ENCODE peak calls at places on chromosomes 13 and 19, in eight cellular contexts. D is transverse colon, X is lower lobe of right lung, N is tibial nerve, C is Caco-2, G is foreskin fibroblast, Y is breast epithelium, I is fibroblast of pulmonary artery. A is an unnamed sample.

GRCh38 chr13:113427562-113428468 is 25.5 kb downstream of the ADPRHL1 start:
- DNase-seq in Y (no peak), I (no peak), D (no peak), X (no peak), C (no peak), G (no peak), N (no peak), A (no peak)

GRCh38 chr13:95677564-95678386 is 836 bp downstream of the DNAJC3 start:
- DNase-seq in Y (no peak), D (peak), G (peak), N (no peak), X (no peak), C (no peak), I (peak), A (peak)

GRCh38 chr19:12936582-12936981 is 1.8 kb upstream of the CALR start:
- DNase-seq in Y (no peak), I (no peak), X (no peak), G (no peak), N (no peak), C (no peak), D (no peak), A (no peak)

GRCh38 chr13:92187378-92187989 is 789.1 kb downstream of the GPC5 start:
- DNase-seq in N (no peak), I (peak), G (peak), Y (no peak), X (no peak), D (no peak), C (no peak), A (no peak)

GRCh38 chr19:45640849-45641273 is 1.7 kb upstream of the EML2 start:
- DNase-seq in Y (no peak), I (no peak), D (peak), G (no peak), X (peak), C (no peak), N (no peak), A (no peak)

GRCh38 chr13:46899801-46900200 is 2.9 kb upstream of the HTR2A start:
- DNase-seq in X (no peak), I (no peak), C (no peak), G (no peak), D (no peak), Y (no peak), N (no peak), A (no peak)

GRCh38 chr13:112733112-112733511 is 43.3 kb downstream of the ATP11A start:
- DNase-seq in I (no peak), N (no peak), G (no peak), Y (no peak), C (no peak), D (no peak), X (no peak), A (no peak)

GRCh38 chr19:58538257-58539168 is 5.4 kb upstream of the TRIM28 start:
- DNase-seq in C (peak), I (peak), D (no peak), N (no peak), Y (no peak), G (no peak), X (peak), A (peak)

GRCh38 chr13:105847532-105848295 is 687.7 kb downstream of the EFNB2 start:
- DNase-seq in I (peak), D (no peak), X (no peak), C (no peak), G (no peak), Y (no peak), N (no peak), A (no peak)

GRCh38 chr19:45507864-45508680 is 793 bp downstream of the VASP start:
- DNase-seq in G (no peak), Y (no peak), I (no peak), N (no peak), C (peak), X (no peak), D (peak), A (peak)

GRCh38 chr13:105758929-105759328 is 776.5 kb downstream of the EFNB2 start:
- DNase-seq in C (no peak), X (no peak), N (no peak), Y (no peak), D (no peak), G (no peak), I (no peak), A (no peak)

GRCh38 chr19:12782424-12783225 is 7.3 kb upstream of the HOOK2 start:
- DNase-seq in N (peak), C (peak), Y (peak), X (peak), G (peak), D (peak), I (peak), A (peak)

GRCh38 chr19:17259118-17259780 is 5.3 kb downstream of the USHBP1 start:
- DNase-seq in N (no peak), I (no peak), X (no peak), D (no peak), Y (no peak), C (no peak), G (no peak), A (no peak)

GRCh38 chr19:56477429-56478338 is 539 bp upstream of the ZNF667 start:
- DNase-seq in C (no peak), I (peak), G (peak), Y (peak), X (peak), D (peak), N (peak), A (peak)

GRCh38 chr13:76014618-76015315 is 378.6 kb downstream of the LMO7 start:
- DNase-seq in D (no peak), I (peak), N (no peak), Y (no peak), G (peak), X (no peak), C (no peak), A (peak)

DNA sequence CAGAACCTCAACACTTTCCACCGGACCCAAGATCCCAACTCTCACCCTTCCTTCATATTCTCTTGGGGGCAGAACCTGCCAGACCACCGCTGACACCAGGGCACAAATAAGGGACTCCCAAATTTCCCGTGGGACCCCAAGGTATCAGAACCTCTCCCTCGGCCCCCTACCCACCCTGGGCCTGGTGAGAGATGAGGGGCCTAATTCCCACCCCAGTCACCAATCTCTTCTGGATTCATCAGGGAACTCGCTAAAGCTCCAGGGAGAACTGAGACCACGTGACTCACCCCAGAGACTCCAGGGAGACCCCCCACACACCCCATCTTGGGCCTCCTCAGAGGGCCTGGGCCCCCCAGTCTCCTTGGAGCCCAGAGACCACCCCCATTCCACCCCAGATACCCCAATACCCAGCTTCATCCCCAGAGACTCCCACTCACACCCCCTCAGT is 1.8 kb downstream of the LMNB2 start:
- DNase-seq in G (no peak), I (no peak), N (no peak), Y (no peak), C (no peak), D (no peak), X (no peak), A (no peak)
- H3K4me3 ChIP-seq in G (peak), I (peak), N (peak), Y (no peak), C (no peak), D (no peak), X (no peak), A (no peak)

GRCh38 chr19:4089946-4090345 is 23.2 kb upstream of the ZBTB7A start:
- DNase-seq in G (no peak), Y (no peak), I (no peak), N (no peak), X (no peak), C (peak), D (no peak), A (no peak)
- TF ChIP-seq CTCF in G (no peak), Y (no peak), I (no peak), N (no peak), X (no peak), C (no peak), D (no peak), A (no peak)

GRCh38 chr13:67225252-67226159 is 4.6 kb downstream of the PCDH9 start:
- DNase-seq in D (no peak), N (no peak), G (no peak), Y (no peak), I (no peak), C (no peak), X (no peak), A (peak)

GRCh38 chr13:67228909-67229308 is 1.2 kb downstream of the PCDH9 start:
- DNase-seq in N (no peak), I (peak), Y (no peak), C (no peak), D (no peak), G (peak), X (no peak), A (no peak)

GRCh38 chr13:67227131-67227983 is 2.8 kb downstream of the PCDH9 start:
- DNase-seq in X (no peak), I (no peak), C (no peak), D (no peak), Y (no peak), G (no peak), N (no peak), A (no peak)

GRCh38 chr13:67228031-67228430 is 2.1 kb downstream of the PCDH9 start:
- DNase-seq in C (no peak), G (no peak), I (no peak), N (no peak), D (no peak), Y (no peak), X (no peak), A (no peak)

DNA sequence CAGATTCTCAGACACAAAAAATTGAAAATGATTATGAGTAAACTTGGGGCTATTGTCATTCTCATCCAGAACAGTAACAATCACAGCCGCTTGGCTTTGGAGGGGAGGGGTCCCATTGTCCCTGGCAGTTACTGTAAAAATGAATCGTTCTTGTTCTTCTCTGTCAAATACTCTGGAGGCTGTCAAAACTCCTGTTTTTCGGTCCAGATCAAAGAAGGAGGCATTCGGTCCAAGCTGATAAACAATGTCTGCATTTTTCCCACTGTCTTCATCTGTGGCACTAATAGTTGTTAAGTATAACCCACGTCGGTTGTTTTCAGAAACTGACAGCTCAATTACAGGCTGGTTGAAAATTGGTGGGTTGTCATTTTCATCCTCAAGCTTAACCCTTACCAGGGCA is 3.5 kb downstream of the PCDH9 start:
- DNase-seq in N (no peak), I (no peak), G (no peak), Y (no peak), D (no peak), C (no peak), X (no peak), A (no peak)
- H3K4me3 ChIP-seq in N (peak), I (no peak), G (no peak), Y (no peak), D (no peak), C (no peak), X (no peak), A (no peak)

GRCh38 chr19:9078651-9079050 is 8.2 kb upstream of the OR1M1 start:
- DNase-seq in I (no peak), N (no peak), D (no peak), Y (no peak), G (no peak), X (no peak), C (no peak), A (no peak)
- TF ChIP-seq CTCF in I (no peak), N (no peak), D (no peak), Y (no peak), G (no peak), X (no peak), C (no peak), A (no peak)

GRCh38 chr13:110306960-110307696 is at the start of the genes COL4A1 and COL4A2:
- DNase-seq in C (no peak), N (peak), Y (peak), G (peak), X (peak), I (peak), D (peak), A (peak)
- H3K4me3 ChIP-seq in C (no peak), N (peak), Y (peak), G (peak), X (peak), I (peak), D (peak), A (peak)

DNA sequence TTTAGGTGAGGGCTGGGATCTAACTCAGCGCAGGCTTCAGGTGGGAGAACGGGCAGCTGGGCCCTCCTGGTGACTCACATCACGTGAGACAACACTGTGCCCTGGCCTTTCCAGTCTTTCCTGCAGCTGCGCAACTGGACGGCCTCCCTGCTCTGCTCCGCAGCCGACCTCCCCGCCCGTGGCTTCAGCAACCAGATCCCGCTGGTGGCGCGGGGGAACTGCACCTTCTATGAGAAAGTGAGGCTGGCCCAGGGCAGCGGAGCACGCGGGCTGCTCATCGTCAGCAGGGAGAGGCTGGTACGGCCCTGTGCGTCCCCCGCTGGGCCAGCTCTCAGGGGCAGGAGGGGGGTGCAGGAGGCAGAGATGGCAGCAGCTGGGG is 8.8 kb downstream of the SPPL2B start:
- DNase-seq in I (peak), C (peak), D (no peak), X (no peak), Y (no peak), G (peak), N (no peak), A (no peak)
- TF ChIP-seq CTCF in I (peak), C (peak), D (no peak), X (no peak), Y (peak), G (peak), N (no peak), A (no peak)

GRCh38 chr19:42421591-42422031 is 5.6 kb downstream of the LIPE start:
- DNase-seq in N (no peak), C (no peak), Y (no peak), D (no peak), G (peak), I (no peak), X (no peak), A (no peak)

GRCh38 chr19:42422092-42422575 is 5.1 kb downstream of the LIPE start:
- DNase-seq in I (no peak), G (no peak), X (no peak), C (no peak), D (no peak), Y (no peak), N (no peak), A (no peak)

GRCh38 chr19:42421101-42421500 is 6.1 kb downstream of the LIPE start:
- DNase-seq in C (no peak), X (no peak), N (no peak), Y (no peak), D (no peak), G (no peak), I (no peak), A (no peak)

GRCh38 chr19:42420055-42420544 is 7.1 kb downstream of the LIPE start:
- DNase-seq in Y (no peak), N (no peak), C (peak), G (peak), I (peak), D (peak), X (peak), A (no peak)

GRCh38 chr19:42419309-42419708 is 7.9 kb downstream of the LIPE start:
- DNase-seq in Y (no peak), D (no peak), X (no peak), C (no peak), I (no peak), G (no peak), N (no peak), A (no peak)
- H3K4me3 ChIP-seq in Y (peak), D (no peak), X (no peak), C (no peak), I (no peak), G (no peak), N (no peak), A (no peak)

A was measured in thyroid gland.